ENCODE peak calls at places on chromosome 15, in seven cellular contexts. One of them, this sample, is unnamed.

GRCh38 chr15:23877502-23878412 is 190.7 kb upstream of the NDN start:
- DNase-seq in NCI-H226: no peak
- DNase-seq in activated gamma-delta T cell treated with Interleukin-2 at 50 U/mL for 16 hours: no peak
- DNase-seq in CD4-positive, alpha-beta T cell: no peak
- DNase-seq in NCI-H460: no peak
- DNase-seq in LoVo: peak
- DNase-seq in mesendoderm: peak
- DNase-seq in this sample: peak

GRCh38 chr15:42364529-42364928 is 5.2 kb downstream of the CAPN3 start:
- DNase-seq in LoVo: no peak
- DNase-seq in CD4-positive, alpha-beta T cell: no peak
- DNase-seq in NCI-H226: no peak
- DNase-seq in NCI-H460: no peak
- DNase-seq in activated gamma-delta T cell treated with Interleukin-2 at 50 U/mL for 16 hours: no peak
- DNase-seq in mesendoderm: no peak
- DNase-seq in this sample: no peak

GRCh38 chr15:79602731-79603130 is 170.6 kb downstream of the MINAR1 start:
- DNase-seq in CD4-positive, alpha-beta T cell: no peak
- DNase-seq in activated gamma-delta T cell treated with Interleukin-2 at 50 U/mL for 16 hours: no peak
- DNase-seq in NCI-H226: no peak
- DNase-seq in mesendoderm: no peak
- DNase-seq in LoVo: no peak
- DNase-seq in NCI-H460: no peak
- DNase-seq in this sample: no peak

GRCh38 chr15:42148808-42149492 is 7.5 kb downstream of the PLA2G4F start:
- DNase-seq in activated gamma-delta T cell treated with Interleukin-2 at 50 U/mL for 16 hours: no peak
- DNase-seq in CD4-positive, alpha-beta T cell: no peak
- DNase-seq in NCI-H460: no peak
- DNase-seq in NCI-H226: no peak
- DNase-seq in mesendoderm: no peak
- DNase-seq in LoVo: no peak
- DNase-seq in this sample: no peak

GRCh38 chr15:67937153-67937761 is 97.4 kb upstream of the RNU6-1 start:
- DNase-seq in NCI-H460: no peak
- DNase-seq in LoVo: no peak
- DNase-seq in NCI-H226: peak
- DNase-seq in activated gamma-delta T cell treated with Interleukin-2 at 50 U/mL for 16 hours: no peak
- DNase-seq in CD4-positive, alpha-beta T cell: no peak
- DNase-seq in mesendoderm: peak
- DNase-seq in this sample: peak

GRCh38 chr15:69394556-69395282 is 19.4 kb upstream of the KIF23 start:
- DNase-seq in LoVo: peak
- DNase-seq in NCI-H460: peak
- DNase-seq in activated gamma-delta T cell treated with Interleukin-2 at 50 U/mL for 16 hours: peak
- DNase-seq in mesendoderm: peak
- DNase-seq in CD4-positive, alpha-beta T cell: peak
- DNase-seq in NCI-H226: peak
- DNase-seq in this sample: no peak

GRCh38 chr15:32148833-32149555 is 118.7 kb downstream of the CHRNA7 start:
- DNase-seq in LoVo: no peak
- DNase-seq in activated gamma-delta T cell treated with Interleukin-2 at 50 U/mL for 16 hours: no peak
- DNase-seq in CD4-positive, alpha-beta T cell: no peak
- DNase-seq in mesendoderm: no peak
- DNase-seq in NCI-H460: no peak
- DNase-seq in NCI-H226: no peak
- DNase-seq in this sample: no peak

GRCh38 chr15:76418352-76419140 is 82.0 kb downstream of the ISL2 start:
- DNase-seq in CD4-positive, alpha-beta T cell: no peak
- DNase-seq in NCI-H226: no peak
- DNase-seq in mesendoderm: no peak
- DNase-seq in activated gamma-delta T cell treated with Interleukin-2 at 50 U/mL for 16 hours: no peak
- DNase-seq in LoVo: no peak
- DNase-seq in NCI-H460: no peak
- DNase-seq in this sample: no peak

GRCh38 chr15:74202461-74203401 is at the start of gene STRA6:
- DNase-seq in NCI-H460: no peak
- DNase-seq in NCI-H226: no peak
- DNase-seq in CD4-positive, alpha-beta T cell: no peak
- DNase-seq in activated gamma-delta T cell treated with Interleukin-2 at 50 U/mL for 16 hours: no peak
- DNase-seq in LoVo: no peak
- DNase-seq in mesendoderm: peak
- DNase-seq in this sample: no peak

GRCh38 chr15:62509395-62509973 is 344.4 kb upstream of the C2CD4B start:
- DNase-seq in NCI-H460: no peak
- DNase-seq in CD4-positive, alpha-beta T cell: no peak
- DNase-seq in NCI-H226: no peak
- DNase-seq in mesendoderm: peak
- DNase-seq in activated gamma-delta T cell treated with Interleukin-2 at 50 U/mL for 16 hours: no peak
- DNase-seq in LoVo: no peak
- DNase-seq in this sample: no peak

GRCh38 chr15:74614744-74615312 is 808 bp upstream of the CLK3 start:
- DNase-seq in activated gamma-delta T cell treated with Interleukin-2 at 50 U/mL for 16 hours: peak
- DNase-seq in LoVo: peak
- DNase-seq in NCI-H460: peak
- DNase-seq in CD4-positive, alpha-beta T cell: peak
- DNase-seq in NCI-H226: peak
- DNase-seq in mesendoderm: peak
- DNase-seq in this sample: no peak

GRCh38 chr15:38041576-38041975 is 107.1 kb downstream of the TMCO5A start:
- DNase-seq in activated gamma-delta T cell treated with Interleukin-2 at 50 U/mL for 16 hours: no peak
- DNase-seq in NCI-H460: no peak
- DNase-seq in mesendoderm: peak
- DNase-seq in LoVo: peak
- DNase-seq in CD4-positive, alpha-beta T cell: no peak
- DNase-seq in NCI-H226: peak
- DNase-seq in this sample: no peak

GRCh38 chr15:44181410-44181809 is 13.7 kb downstream of the FRMD5 start:
- DNase-seq in NCI-H460: no peak
- DNase-seq in NCI-H226: no peak
- DNase-seq in mesendoderm: no peak
- DNase-seq in LoVo: no peak
- DNase-seq in activated gamma-delta T cell treated with Interleukin-2 at 50 U/mL for 16 hours: no peak
- DNase-seq in CD4-positive, alpha-beta T cell: no peak
- DNase-seq in this sample: no peak

GRCh38 chr15:61383421-61383820 is 154.3 kb upstream of the RORA start:
- DNase-seq in NCI-H460: no peak
- DNase-seq in mesendoderm: no peak
- DNase-seq in LoVo: no peak
- DNase-seq in CD4-positive, alpha-beta T cell: no peak
- DNase-seq in activated gamma-delta T cell treated with Interleukin-2 at 50 U/mL for 16 hours: no peak
- DNase-seq in NCI-H226: no peak
- DNase-seq in this sample: no peak

GRCh38 chr15:71171195-71171594 is 55.9 kb downstream of the THSD4 start:
- DNase-seq in CD4-positive, alpha-beta T cell: no peak
- DNase-seq in mesendoderm: no peak
- DNase-seq in NCI-H460: no peak
- DNase-seq in LoVo: no peak
- DNase-seq in NCI-H226: no peak
- DNase-seq in activated gamma-delta T cell treated with Interleukin-2 at 50 U/mL for 16 hours: no peak
- DNase-seq in this sample: no peak

GRCh38 chr15:40054746-40055575 is 16.0 kb upstream of the SRP14 start:
- DNase-seq in mesendoderm: no peak
- DNase-seq in NCI-H226: no peak
- DNase-seq in CD4-positive, alpha-beta T cell: peak
- DNase-seq in NCI-H460: no peak
- DNase-seq in LoVo: no peak
- DNase-seq in activated gamma-delta T cell treated with Interleukin-2 at 50 U/mL for 16 hours: peak
- DNase-seq in this sample: peak

GRCh38 chr15:63052128-63052826 is 9.7 kb downstream of the TPM1 start:
- DNase-seq in NCI-H460: no peak
- DNase-seq in activated gamma-delta T cell treated with Interleukin-2 at 50 U/mL for 16 hours: no peak
- DNase-seq in LoVo: no peak
- DNase-seq in NCI-H226: no peak
- DNase-seq in CD4-positive, alpha-beta T cell: no peak
- DNase-seq in mesendoderm: peak
- DNase-seq in this sample: no peak

GRCh38 chr15:58340176-58340575 is 91.6 kb upstream of the LIPC start:
- DNase-seq in activated gamma-delta T cell treated with Interleukin-2 at 50 U/mL for 16 hours: no peak
- DNase-seq in LoVo: no peak
- DNase-seq in mesendoderm: no peak
- DNase-seq in NCI-H460: no peak
- DNase-seq in NCI-H226: no peak
- DNase-seq in CD4-positive, alpha-beta T cell: no peak
- DNase-seq in this sample: no peak

GRCh38 chr15:59685737-59686297 is 3.3 kb downstream of the BNIP2 start:
- DNase-seq in activated gamma-delta T cell treated with Interleukin-2 at 50 U/mL for 16 hours: no peak
- DNase-seq in NCI-H226: peak
- DNase-seq in CD4-positive, alpha-beta T cell: no peak
- DNase-seq in LoVo: no peak
- DNase-seq in NCI-H460: no peak
- DNase-seq in mesendoderm: no peak
- DNase-seq in this sample: no peak

GRCh38 chr15:99932676-99933402 is 199.6 kb upstream of the LYSMD4 start:
- DNase-seq in NCI-H226: no peak
- DNase-seq in NCI-H460: no peak
- DNase-seq in CD4-positive, alpha-beta T cell: no peak
- DNase-seq in mesendoderm: no peak
- DNase-seq in LoVo: no peak
- DNase-seq in activated gamma-delta T cell treated with Interleukin-2 at 50 U/mL for 16 hours: no peak
- DNase-seq in this sample: no peak

GRCh38 chr15:56739474-56739873 is 6.2 kb upstream of the ZNF280D start:
- DNase-seq in LoVo: no peak
- DNase-seq in NCI-H460: no peak
- DNase-seq in activated gamma-delta T cell treated with Interleukin-2 at 50 U/mL for 16 hours: no peak
- DNase-seq in mesendoderm: no peak
- DNase-seq in CD4-positive, alpha-beta T cell: no peak
- DNase-seq in NCI-H226: no peak
- DNase-seq in this sample: no peak

GRCh38 chr15:39783244-39783820 is 691 bp upstream of the FSIP1 start:
- DNase-seq in LoVo: no peak
- DNase-seq in mesendoderm: peak
- DNase-seq in activated gamma-delta T cell treated with Interleukin-2 at 50 U/mL for 16 hours: no peak
- DNase-seq in CD4-positive, alpha-beta T cell: no peak
- DNase-seq in NCI-H226: no peak
- DNase-seq in NCI-H460: no peak
- DNase-seq in this sample: no peak

GRCh38 chr15:63436872-63437375 is 55.3 kb upstream of the CA12 start:
- DNase-seq in NCI-H226: peak
- DNase-seq in CD4-positive, alpha-beta T cell: peak
- DNase-seq in activated gamma-delta T cell treated with Interleukin-2 at 50 U/mL for 16 hours: peak
- DNase-seq in mesendoderm: peak
- DNase-seq in NCI-H460: peak
- DNase-seq in LoVo: no peak
- DNase-seq in this sample: no peak

GRCh38 chr15:86857701-86858100 is 778.0 kb downstream of the AGBL1 start:
- DNase-seq in NCI-H460: no peak
- DNase-seq in CD4-positive, alpha-beta T cell: no peak
- DNase-seq in NCI-H226: no peak
- DNase-seq in activated gamma-delta T cell treated with Interleukin-2 at 50 U/mL for 16 hours: no peak
- DNase-seq in LoVo: no peak
- DNase-seq in mesendoderm: no peak
- DNase-seq in this sample: no peak

GRCh38 chr15:23994273-23994672 is 307.2 kb upstream of the NDN start:
- DNase-seq in NCI-H226: no peak
- DNase-seq in activated gamma-delta T cell treated with Interleukin-2 at 50 U/mL for 16 hours: no peak
- DNase-seq in CD4-positive, alpha-beta T cell: no peak
- DNase-seq in mesendoderm: no peak
- DNase-seq in LoVo: no peak
- DNase-seq in NCI-H460: no peak
- DNase-seq in this sample: no peak

GRCh38 chr15:84570164-84570692 is 30.6 kb upstream of the ZSCAN2 start:
- DNase-seq in mesendoderm: peak
- DNase-seq in NCI-H460: no peak
- DNase-seq in activated gamma-delta T cell treated with Interleukin-2 at 50 U/mL for 16 hours: peak
- DNase-seq in LoVo: peak
- DNase-seq in NCI-H226: no peak
- DNase-seq in CD4-positive, alpha-beta T cell: peak
- DNase-seq in this sample: no peak

GRCh38 chr15:89115547-89115946 is 27.3 kb downstream of the ABHD2 start:
- DNase-seq in activated gamma-delta T cell treated with Interleukin-2 at 50 U/mL for 16 hours: no peak
- DNase-seq in LoVo: peak
- DNase-seq in CD4-positive, alpha-beta T cell: no peak
- DNase-seq in NCI-H460: no peak
- DNase-seq in NCI-H226: no peak
- DNase-seq in mesendoderm: no peak
- DNase-seq in this sample: peak

GRCh38 chr15:61653110-61653509 is 407.1 kb downstream of the VPS13C start:
- DNase-seq in NCI-H226: no peak
- DNase-seq in LoVo: no peak
- DNase-seq in activated gamma-delta T cell treated with Interleukin-2 at 50 U/mL for 16 hours: no peak
- DNase-seq in mesendoderm: peak
- DNase-seq in CD4-positive, alpha-beta T cell: no peak
- DNase-seq in NCI-H460: no peak
- DNase-seq in this sample: no peak

GRCh38 chr15:38069506-38069905 is 135.1 kb downstream of the TMCO5A start:
- DNase-seq in activated gamma-delta T cell treated with Interleukin-2 at 50 U/mL for 16 hours: no peak
- DNase-seq in NCI-H460: peak
- DNase-seq in mesendoderm: no peak
- DNase-seq in LoVo: peak
- DNase-seq in CD4-positive, alpha-beta T cell: no peak
- DNase-seq in NCI-H226: peak
- DNase-seq in this sample: no peak

GRCh38 chr15:64422697-64423096 is 35.1 kb downstream of the TRIP4 start:
- DNase-seq in NCI-H460: no peak
- DNase-seq in CD4-positive, alpha-beta T cell: no peak
- DNase-seq in mesendoderm: no peak
- DNase-seq in LoVo: no peak
- DNase-seq in NCI-H226: no peak
- DNase-seq in activated gamma-delta T cell treated with Interleukin-2 at 50 U/mL for 16 hours: no peak
- DNase-seq in this sample: no peak

GRCh38 chr15:100116416-100117190 is 225.2 kb downstream of the ADAMTS17 start:
- DNase-seq in NCI-H226: no peak
- DNase-seq in mesendoderm: no peak
- DNase-seq in LoVo: no peak
- DNase-seq in activated gamma-delta T cell treated with Interleukin-2 at 50 U/mL for 16 hours: no peak
- DNase-seq in NCI-H460: no peak
- DNase-seq in CD4-positive, alpha-beta T cell: no peak
- DNase-seq in this sample: no peak